ENCODE peak calls at places on chromosomes 16 and 17, in seven cellular contexts. A, Q, T, M, Z, Y and F are unnamed samples.
A peak's percentile ranks its signal among the peaks of the same experiment; 100 is the strongest.

GRCh38 chr16:66154801-66155200 is 211.7 kb upstream of the CDH5 start:
- DNase-seq in A (no peak), Q (no peak), T (no peak), M (no peak), Z (no peak), Y (no peak), F (no peak)

GRCh38 chr17:74842599-74843351 is 16.9 kb downstream of the GRIN2C start:
- DNase-seq in A (no peak), Q (peak; percentile 32), T (no peak), M (peak; percentile 85), Z (peak; percentile 30), Y (peak; percentile 83), F (no peak)

GRCh38 chr16:28067604-28068382 is 4.3 kb upstream of the GSG1L start:
- DNase-seq in A (no peak), Q (no peak), T (no peak), M (peak; percentile 72), Z (no peak), Y (no peak), F (no peak)

GRCh38 chr17:17545031-17545820 is 46.3 kb downstream of the PEMT start:
- DNase-seq in A (no peak), Q (no peak), T (no peak), M (peak; percentile 77), Z (no peak), Y (peak; percentile 22), F (no peak)

GRCh38 chr17:68170246-68170645 is 77.6 kb upstream of the AMZ2 start:
- DNase-seq in A (no peak), Q (no peak), T (no peak), M (no peak), Z (no peak), Y (no peak), F (no peak)

GRCh38 chr16:55479560-55480197 is 681 bp downstream of the MMP2 start:
- DNase-seq in A (no peak), Q (no peak), T (no peak), M (peak; percentile 64), Z (no peak), Y (no peak), F (no peak)

GRCh38 chr17:4551796-4552525 is 3.2 kb downstream of the MYBBP1A start:
- DNase-seq in A (no peak), Q (no peak), T (no peak), M (no peak), Z (no peak), Y (no peak), F (no peak)

GRCh38 chr16:89583895-89584644 is 8.5 kb downstream of the CPNE7 start:
- DNase-seq in A (no peak), Q (no peak), T (no peak), M (peak; percentile 36), Z (no peak), Y (no peak), F (no peak)

GRCh38 chr17:70655179-70655578 is 485.8 kb downstream of the KCNJ2 start:
- DNase-seq in A (no peak), Q (no peak), T (peak; percentile 11), M (no peak), Z (no peak), Y (no peak), F (no peak)

GRCh38 chr17:11928436-11928835 is 68.8 kb downstream of the ZNF18 start:
- DNase-seq in A (no peak), Q (no peak), T (no peak), M (no peak), Z (no peak), Y (no peak), F (no peak)

GRCh38 chr17:79179334-79179733 is 104.7 kb downstream of the ENGASE start:
- DNase-seq in A (no peak), Q (no peak), T (no peak), M (no peak), Z (no peak), Y (no peak), F (no peak)

GRCh38 chr17:75011788-75012319 is 616 bp upstream of the MRPL58 start:
- DNase-seq in A (no peak), Q (peak; percentile 27), T (no peak), M (peak; percentile 90), Z (peak; percentile 49), Y (peak; percentile 28), F (no peak)

GRCh38 chr17:7888184-7888920 is at the start of gene CHD3:
- DNase-seq in A (peak; percentile 12), Q (no peak), T (peak; percentile 24), M (peak; percentile 55), Z (no peak), Y (no peak), F (peak; percentile 36)

GRCh38 chr16:79047337-79047736 is 553.2 kb downstream of the MAF start:
- DNase-seq in A (no peak), Q (no peak), T (peak; percentile 55), M (no peak), Z (no peak), Y (no peak), F (no peak)

GRCh38 chr17:64496786-64497564 is at the start of gene POLG2:
- DNase-seq in A (peak; percentile 93), Q (peak; percentile 73), T (peak; percentile 97), M (peak; percentile 97), Z (peak; percentile 82), Y (peak; percentile 94), F (peak; percentile 95)